ENCODE peak calls at places on chromosomes 16 and 17, in eight cellular contexts. One of them, this sample, is unnamed.

GRCh38 chr17:40791808-40792436 is 7.8 kb downstream of the KRT28 start:
- DNase-seq in cardiac muscle cell: peak
- DNase-seq in EL: peak
- DNase-seq in AG20443: peak
- DNase-seq in activated naive CD4-positive, alpha-beta T cell: no peak
- DNase-seq in esophagus muscularis mucosa: no peak
- DNase-seq in prostate gland: no peak
- DNase-seq in brain microvascular endothelial cell: peak
- DNase-seq in this sample: no peak

GRCh38 chr17:54967621-54968258 is 714 bp downstream of the COX11 start:
- DNase-seq in cardiac muscle cell: peak
- DNase-seq in EL: peak
- DNase-seq in AG20443: peak
- DNase-seq in activated naive CD4-positive, alpha-beta T cell: no peak
- DNase-seq in esophagus muscularis mucosa: no peak
- DNase-seq in prostate gland: no peak
- DNase-seq in brain microvascular endothelial cell: peak
- DNase-seq in this sample: peak

GRCh38 chr16:30659507-30660423 is 1.5 kb downstream of the FBRS start:
- DNase-seq in cardiac muscle cell: no peak
- DNase-seq in EL: peak
- DNase-seq in AG20443: peak
- DNase-seq in activated naive CD4-positive, alpha-beta T cell: no peak
- DNase-seq in esophagus muscularis mucosa: no peak
- DNase-seq in prostate gland: peak
- DNase-seq in brain microvascular endothelial cell: no peak
- DNase-seq in this sample: no peak

GRCh38 chr17:29625037-29625750 is 2.5 kb upstream of the CORO6 start:
- DNase-seq in cardiac muscle cell: peak
- DNase-seq in EL: peak
- DNase-seq in AG20443: peak
- DNase-seq in activated naive CD4-positive, alpha-beta T cell: no peak
- DNase-seq in esophagus muscularis mucosa: no peak
- DNase-seq in prostate gland: no peak
- DNase-seq in brain microvascular endothelial cell: no peak
- DNase-seq in this sample: no peak

GRCh38 chr17:14393723-14394122 is 92.8 kb downstream of the HS3ST3B1 start:
- DNase-seq in cardiac muscle cell: no peak
- DNase-seq in EL: no peak
- DNase-seq in AG20443: no peak
- DNase-seq in activated naive CD4-positive, alpha-beta T cell: no peak
- DNase-seq in esophagus muscularis mucosa: no peak
- DNase-seq in prostate gland: no peak
- DNase-seq in brain microvascular endothelial cell: no peak
- DNase-seq in this sample: no peak

GRCh38 chr17:30808785-30809286 is 15.7 kb downstream of the CRLF3 start:
- DNase-seq in cardiac muscle cell: no peak
- DNase-seq in EL: no peak
- DNase-seq in AG20443: no peak
- DNase-seq in activated naive CD4-positive, alpha-beta T cell: no peak
- DNase-seq in esophagus muscularis mucosa: no peak
- DNase-seq in prostate gland: no peak
- DNase-seq in brain microvascular endothelial cell: no peak
- DNase-seq in this sample: no peak

GRCh38 chr16:23301251-23302044 is 654 bp upstream of the SCNN1B start:
- DNase-seq in cardiac muscle cell: no peak
- DNase-seq in EL: no peak
- DNase-seq in AG20443: no peak
- DNase-seq in activated naive CD4-positive, alpha-beta T cell: no peak
- DNase-seq in esophagus muscularis mucosa: no peak
- DNase-seq in prostate gland: no peak
- DNase-seq in brain microvascular endothelial cell: no peak
- DNase-seq in this sample: no peak

GRCh38 chr16:1146409-1146808 is 6.5 kb upstream of the CACNA1H start:
- DNase-seq in cardiac muscle cell: no peak
- DNase-seq in EL: no peak
- DNase-seq in AG20443: no peak
- DNase-seq in activated naive CD4-positive, alpha-beta T cell: no peak
- DNase-seq in esophagus muscularis mucosa: no peak
- DNase-seq in prostate gland: no peak
- DNase-seq in brain microvascular endothelial cell: no peak
- DNase-seq in this sample: peak

GRCh38 chr16:54059319-54059718 is 227.3 kb downstream of the IRX3 start:
- DNase-seq in cardiac muscle cell: no peak
- DNase-seq in EL: no peak
- DNase-seq in AG20443: no peak
- DNase-seq in activated naive CD4-positive, alpha-beta T cell: no peak
- DNase-seq in esophagus muscularis mucosa: no peak
- DNase-seq in prostate gland: no peak
- DNase-seq in brain microvascular endothelial cell: no peak
- DNase-seq in this sample: no peak